ENCODE peak calls at places on chromosomes 13 and 19, in five cellular contexts. One of them, this sample, is unnamed.

GRCh38 chr13:80547341-80547740 is 206.4 kb upstream of the SPRY2 start:
- DNase-seq in left lung: no peak
- DNase-seq in stimulated activated naive CD8-positive, alpha-beta T cell treated with anti-CD3 and anti-CD28 coated beads, Interleukin-15, amount 100 ng/mL, for 72 hours: no peak
- DNase-seq in HuH-7: no peak
- DNase-seq in left colon: no peak
- DNase-seq in this sample: no peak

GRCh38 chr13:31207630-31208549 is 8.1 kb downstream of the B3GLCT start:
- DNase-seq in left lung: no peak
- DNase-seq in stimulated activated naive CD8-positive, alpha-beta T cell treated with anti-CD3 and anti-CD28 coated beads, Interleukin-15, amount 100 ng/mL, for 72 hours: no peak
- DNase-seq in HuH-7: no peak
- DNase-seq in left colon: peak; percentile 36
- DNase-seq in this sample: no peak

GRCh38 chr19:43739836-43740235 is 14.9 kb downstream of the SMG9 start:
- DNase-seq in left lung: no peak
- DNase-seq in stimulated activated naive CD8-positive, alpha-beta T cell treated with anti-CD3 and anti-CD28 coated beads, Interleukin-15, amount 100 ng/mL, for 72 hours: no peak
- DNase-seq in HuH-7: no peak
- DNase-seq in left colon: peak; percentile 88
- DNase-seq in this sample: no peak

GRCh38 chr19:50820549-50821247 is 2.9 kb downstream of the KLK1 start:
- DNase-seq in left lung: no peak
- DNase-seq in stimulated activated naive CD8-positive, alpha-beta T cell treated with anti-CD3 and anti-CD28 coated beads, Interleukin-15, amount 100 ng/mL, for 72 hours: no peak
- DNase-seq in HuH-7: no peak
- DNase-seq in left colon: peak; percentile 88
- DNase-seq in this sample: no peak

GRCh38 chr19:12779162-12779993 is 4.0 kb upstream of the HOOK2 start:
- DNase-seq in left lung: peak; percentile 75
- DNase-seq in stimulated activated naive CD8-positive, alpha-beta T cell treated with anti-CD3 and anti-CD28 coated beads, Interleukin-15, amount 100 ng/mL, for 72 hours: no peak
- DNase-seq in HuH-7: no peak
- DNase-seq in left colon: peak; percentile 54
- DNase-seq in this sample: no peak

GRCh38 chr13:42968906-42969305 is 23.1 kb downstream of the EPSTI1 start:
- DNase-seq in left lung: peak; percentile 69
- DNase-seq in stimulated activated naive CD8-positive, alpha-beta T cell treated with anti-CD3 and anti-CD28 coated beads, Interleukin-15, amount 100 ng/mL, for 72 hours: no peak
- DNase-seq in HuH-7: no peak
- DNase-seq in left colon: peak; percentile 89
- DNase-seq in this sample: no peak

GRCh38 chr19:8194528-8195275 is 14.5 kb upstream of the CERS4 start:
- DNase-seq in left lung: peak; percentile 37
- DNase-seq in stimulated activated naive CD8-positive, alpha-beta T cell treated with anti-CD3 and anti-CD28 coated beads, Interleukin-15, amount 100 ng/mL, for 72 hours: peak; percentile 59
- DNase-seq in HuH-7: no peak
- DNase-seq in left colon: peak; percentile 39
- DNase-seq in this sample: no peak

GRCh38 chr13:64488731-64489130 is 2741.4 kb downstream of the PCDH9 start:
- DNase-seq in left lung: no peak
- DNase-seq in stimulated activated naive CD8-positive, alpha-beta T cell treated with anti-CD3 and anti-CD28 coated beads, Interleukin-15, amount 100 ng/mL, for 72 hours: no peak
- DNase-seq in HuH-7: no peak
- DNase-seq in left colon: no peak
- DNase-seq in this sample: no peak

GRCh38 chr19:5891938-5892771 is 11.4 kb downstream of the NDUFA11 start:
- DNase-seq in left lung: no peak
- DNase-seq in stimulated activated naive CD8-positive, alpha-beta T cell treated with anti-CD3 and anti-CD28 coated beads, Interleukin-15, amount 100 ng/mL, for 72 hours: no peak
- DNase-seq in HuH-7: peak; percentile 72
- DNase-seq in left colon: no peak
- DNase-seq in this sample: peak; percentile 42

GRCh38 chr13:73891805-73892204 is 242.4 kb downstream of the KLF12 start:
- DNase-seq in left lung: no peak
- DNase-seq in stimulated activated naive CD8-positive, alpha-beta T cell treated with anti-CD3 and anti-CD28 coated beads, Interleukin-15, amount 100 ng/mL, for 72 hours: no peak
- DNase-seq in HuH-7: no peak
- DNase-seq in left colon: no peak
- DNase-seq in this sample: peak; percentile 25

GRCh38 chr19:48844472-48844871 is 8.2 kb upstream of the HSD17B14 start:
- DNase-seq in left lung: no peak
- DNase-seq in stimulated activated naive CD8-positive, alpha-beta T cell treated with anti-CD3 and anti-CD28 coated beads, Interleukin-15, amount 100 ng/mL, for 72 hours: no peak
- DNase-seq in HuH-7: no peak
- DNase-seq in left colon: no peak
- DNase-seq in this sample: peak; percentile 52

GRCh38 chr19:49676136-49676689 is 858 bp upstream of the PRMT1 start:
- DNase-seq in left lung: peak; percentile 87
- DNase-seq in stimulated activated naive CD8-positive, alpha-beta T cell treated with anti-CD3 and anti-CD28 coated beads, Interleukin-15, amount 100 ng/mL, for 72 hours: no peak
- DNase-seq in HuH-7: peak; percentile 76
- DNase-seq in left colon: peak; percentile 87
- DNase-seq in this sample: peak; percentile 91

This sample was measured in ACHN.